ENCODE peak calls at places on chromosomes 12 and 14, in four cellular contexts. T is ovary, B is stomach, O is HepG2. P is an unnamed sample.

GRCh38 chr12:45268672-45269406 is 52.9 kb downstream of the ANO6 start:
- DNase-seq in B (peak), T (peak), O (peak), P (peak)

GRCh38 chr12:122203968-122204828 is 689 bp downstream of the B3GNT4 start:
- DNase-seq in T (no peak), B (no peak), O (no peak), P (no peak)

GRCh38 chr14:68599896-68600620 is 192.8 kb downstream of the ZFP36L1 start:
- DNase-seq in O (no peak), B (no peak), T (no peak), P (no peak)

GRCh38 chr12:89016970-89017778 is 335.1 kb downstream of the DUSP6 start:
- DNase-seq in T (no peak), O (peak), B (no peak), P (peak)

GRCh38 chr12:111544032-111544431 is 55.1 kb downstream of the ATXN2 start:
- DNase-seq in B (no peak), O (no peak), T (no peak), P (no peak)

GRCh38 chr12:125949471-125949870 is 884.2 kb downstream of the AACS start:
- DNase-seq in O (no peak), T (no peak), B (no peak), P (no peak)

GRCh38 chr12:52052471-52053186 is 1.4 kb downstream of the NR4A1 start:
- DNase-seq in B (peak), T (peak), O (no peak), P (peak)

GRCh38 chr14:93234798-93235197 is 27.7 kb downstream of the UBR7 start:
- DNase-seq in T (no peak), B (no peak), O (no peak), P (peak)

GRCh38 chr12:6507102-6507998 is 13.4 kb downstream of the NCAPD2 start:
- DNase-seq in T (no peak), B (no peak), O (no peak), P (no peak)

GRCh38 chr14:75995372-75996041 is 9.9 kb downstream of the IFT43 start:
- DNase-seq in O (no peak), T (peak), B (no peak), P (no peak)

GRCh38 chr12:108287227-108287626 is 51.9 kb downstream of the CMKLR1 start:
- DNase-seq in T (no peak), B (no peak), O (no peak), P (no peak)

GRCh38 chr12:581321-581720 is 81.9 kb downstream of the NINJ2 start:
- DNase-seq in T (no peak), B (no peak), O (no peak), P (no peak)

GRCh38 chr12:21774358-21775129 is at the start of gene KCNJ8:
- DNase-seq in T (peak), O (no peak), B (peak), P (peak)

GRCh38 chr14:95519699-95520098 is 3.2 kb upstream of the SYNE3 start:
- DNase-seq in B (peak), T (peak), O (no peak), P (no peak)

DNA sequence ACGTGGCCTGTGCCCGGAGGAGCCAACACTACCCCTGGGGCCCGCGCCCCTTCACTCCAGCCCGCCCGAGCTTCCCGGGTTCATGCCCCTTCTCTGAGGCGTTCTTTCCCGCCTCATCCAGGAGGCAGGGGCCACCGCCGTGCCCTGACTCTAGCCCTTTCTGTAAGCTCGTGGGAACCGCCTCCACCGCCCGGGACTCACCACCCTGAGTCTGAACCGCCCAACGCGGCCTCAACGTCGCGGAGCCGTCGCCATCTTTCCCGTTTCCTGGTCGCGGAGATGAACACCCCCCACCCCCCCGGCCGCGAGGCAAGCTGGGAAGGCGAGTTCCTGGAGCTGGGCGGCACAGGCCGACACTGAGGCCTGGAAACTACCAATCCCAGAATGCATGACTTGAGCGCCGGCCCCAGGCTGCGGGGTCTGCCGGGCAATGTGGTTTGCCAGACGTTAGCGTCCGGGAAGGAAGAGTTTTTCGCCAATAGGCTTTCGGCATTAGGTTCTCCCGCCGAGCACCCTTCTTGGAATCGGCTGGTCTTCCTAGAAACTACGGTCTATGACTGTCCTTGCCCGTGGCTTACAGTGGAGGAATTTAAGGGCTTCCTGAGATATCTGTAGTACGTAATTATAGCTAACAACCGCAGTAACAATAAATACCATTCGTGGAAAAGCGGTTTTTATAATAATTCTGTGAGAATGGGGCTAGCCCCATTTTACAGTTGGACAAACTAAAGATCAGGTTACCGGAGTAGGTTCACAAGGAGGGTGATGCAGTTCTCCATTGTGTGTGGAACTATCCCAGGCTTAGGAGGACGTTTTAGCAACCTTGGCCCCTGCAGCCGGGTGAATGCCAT is at the start of gene DDX23:
- DNase-seq in O (peak), B (peak), T (peak), P (peak)
- TF ChIP-seq EP300 in O (peak), B (peak), T (peak), P (no peak)

GRCh38 chr12:124715121-124715990 is 147.9 kb upstream of the NCOR2 start:
- DNase-seq in T (no peak), O (no peak), B (peak), P (peak)

GRCh38 chr12:124718458-124718857 is 145.2 kb downstream of the SCARB1 start:
- DNase-seq in T (no peak), O (no peak), B (no peak), P (no peak)

GRCh38 chr12:124713436-124714082 is 146.1 kb upstream of the NCOR2 start:
- DNase-seq in B (peak), T (no peak), O (no peak), P (no peak)

GRCh38 chr12:124718052-124718451 is 145.6 kb downstream of the SCARB1 start:
- DNase-seq in T (no peak), B (no peak), O (no peak), P (no peak)

GRCh38 chr12:124716208-124717141 is 147.2 kb downstream of the SCARB1 start:
- DNase-seq in O (no peak), B (peak), T (no peak), P (no peak)
- TF ChIP-seq EP300 in O (no peak), B (no peak), T (no peak), P (no peak)

GRCh38 chr12:24947541-24948451 is 1.1 kb downstream of the BCAT1 start:
- DNase-seq in B (no peak), O (no peak), T (no peak), P (no peak)

GRCh38 chr12:24948452-24948815 is 467 bp downstream of the BCAT1 start:
- DNase-seq in O (no peak), B (no peak), T (no peak), P (peak)

GRCh38 chr12:24952389-24952788 is 3.5 kb upstream of the BCAT1 start:
- DNase-seq in T (no peak), B (no peak), O (no peak), P (no peak)

GRCh38 chr12:24948816-24949722 is at the start of gene BCAT1:
- DNase-seq in O (peak), T (peak), B (peak), P (peak)

GRCh38 chr12:24950231-24950834 is 1.4 kb upstream of the BCAT1 start:
- DNase-seq in O (no peak), B (no peak), T (no peak), P (no peak)
- TF ChIP-seq EP300 in O (no peak), B (no peak), T (no peak), P (no peak)

GRCh38 chr14:90632451-90632850 is 183.8 kb downstream of the TTC7B start:
- DNase-seq in T (no peak), B (no peak), O (no peak), P (no peak)
- TF ChIP-seq EP300 in T (no peak), B (no peak), O (no peak), P (no peak)

DNA sequence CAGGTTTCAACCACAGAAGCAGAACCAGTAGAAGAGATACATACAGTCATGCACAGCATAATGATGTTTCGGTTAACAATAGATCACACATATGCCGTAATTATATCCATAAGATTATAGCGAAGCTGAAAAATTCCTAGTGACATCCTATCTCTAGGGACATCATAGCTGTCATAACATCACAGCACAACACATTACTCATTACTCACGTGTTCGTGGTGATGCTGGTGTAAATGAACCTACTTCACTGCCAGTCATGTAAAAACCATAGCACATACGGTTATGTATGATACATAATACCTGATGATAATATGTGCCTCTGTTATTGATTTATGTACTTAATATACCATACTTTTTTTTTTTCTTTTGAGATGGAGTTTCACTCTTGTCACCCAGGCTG is 44.7 kb downstream of the KLRG1 start:
- DNase-seq in O (no peak), T (no peak), B (no peak), P (no peak)
- TF ChIP-seq EP300 in O (no peak), T (no peak), B (no peak), P (no peak)

DNA sequence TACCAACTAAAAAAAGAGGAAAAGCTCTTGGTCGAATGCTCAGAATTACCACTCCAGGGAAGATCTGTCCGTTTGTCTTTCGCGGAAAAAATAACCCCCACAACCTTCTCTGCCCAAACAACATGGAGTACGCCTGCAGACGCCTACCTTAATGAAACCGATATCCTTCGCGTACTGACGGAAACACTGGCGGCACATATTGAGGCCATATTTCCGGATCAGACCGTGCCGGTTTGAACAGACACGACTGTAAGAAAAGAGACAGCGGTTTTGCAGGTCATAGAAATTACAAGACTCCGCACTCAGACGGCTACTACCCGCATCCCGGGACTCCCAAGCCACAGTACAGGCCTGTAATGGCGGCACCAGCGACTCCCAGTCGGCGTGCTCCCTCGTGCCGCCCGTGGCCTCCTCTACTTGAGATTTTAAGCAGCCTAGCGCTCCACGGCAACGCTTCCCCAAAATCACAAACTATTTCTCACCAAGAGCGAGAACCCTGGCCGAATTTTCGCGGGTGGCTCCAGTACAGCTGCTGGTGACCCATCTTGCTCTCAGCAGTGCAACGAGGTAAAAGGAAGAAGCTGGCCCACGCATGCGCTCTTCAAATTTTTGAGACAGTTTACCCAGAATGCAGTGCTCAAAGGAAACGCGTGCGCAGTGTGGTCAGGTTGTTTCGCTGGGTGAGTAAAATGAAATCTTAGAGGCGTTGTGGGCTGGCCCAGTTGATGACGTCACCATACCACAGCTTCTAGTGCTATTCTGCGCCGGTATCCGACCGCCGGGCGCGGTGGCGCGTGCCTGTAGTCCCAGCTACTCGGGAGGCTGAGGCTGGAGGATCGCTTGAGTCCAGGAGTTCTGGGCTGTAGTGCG is at the start of gene RPS29:
- DNase-seq in T (peak), O (peak), B (peak), P (peak)
- TF ChIP-seq EP300 in T (no peak), O (peak), B (no peak), P (no peak)

GRCh38 chr14:60594077-60594476 is 55.2 kb downstream of the SIX1 start:
- DNase-seq in B (no peak), T (no peak), O (no peak), P (no peak)
- TF ChIP-seq EP300 in B (no peak), T (no peak), O (no peak), P (no peak)

DNA sequence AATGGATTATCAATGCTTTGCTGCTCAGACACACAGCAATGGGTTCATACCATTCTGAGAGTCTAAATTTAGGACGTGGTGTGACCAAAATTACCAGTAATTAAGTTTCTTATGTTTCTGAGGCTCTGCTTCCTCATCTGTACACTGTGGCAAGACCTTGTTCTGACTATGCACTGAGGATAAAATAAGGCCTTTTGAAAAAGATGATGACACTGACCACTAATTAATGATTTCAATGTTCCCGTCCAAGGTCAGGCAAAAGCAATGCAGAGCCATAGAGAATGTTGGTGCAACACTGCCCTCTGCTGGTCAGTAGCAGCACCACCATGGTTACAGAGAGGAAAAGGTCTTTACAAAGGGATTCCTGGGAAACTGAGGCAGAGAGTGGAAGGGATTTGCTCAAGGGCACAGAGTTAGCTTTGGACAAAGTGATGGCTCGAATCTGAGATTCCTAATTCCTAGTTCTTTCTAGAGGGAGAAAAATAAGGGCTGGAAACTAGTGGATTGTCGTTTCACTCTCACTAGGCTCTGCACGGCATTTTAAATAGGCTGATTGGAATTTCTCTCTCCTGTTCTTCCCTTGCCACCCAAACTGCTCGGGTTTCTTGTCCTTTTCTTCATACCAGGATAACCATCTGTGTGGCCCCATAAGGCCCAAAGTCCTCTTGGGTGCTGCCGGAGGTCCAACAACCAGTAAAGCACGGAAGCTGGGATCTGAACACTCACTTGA is 22.3 kb upstream of the P2RX7 start:
- DNase-seq in T (peak), O (peak), B (peak), P (peak)
- TF ChIP-seq EP300 in T (no peak), O (no peak), B (no peak), P (no peak)

GRCh38 chr12:41510470-41510869 is 322.4 kb downstream of the PDZRN4 start:
- DNase-seq in O (no peak), T (no peak), B (no peak), P (no peak)
- TF ChIP-seq EP300 in O (no peak), T (no peak), B (no peak), P (no peak)

DNA sequence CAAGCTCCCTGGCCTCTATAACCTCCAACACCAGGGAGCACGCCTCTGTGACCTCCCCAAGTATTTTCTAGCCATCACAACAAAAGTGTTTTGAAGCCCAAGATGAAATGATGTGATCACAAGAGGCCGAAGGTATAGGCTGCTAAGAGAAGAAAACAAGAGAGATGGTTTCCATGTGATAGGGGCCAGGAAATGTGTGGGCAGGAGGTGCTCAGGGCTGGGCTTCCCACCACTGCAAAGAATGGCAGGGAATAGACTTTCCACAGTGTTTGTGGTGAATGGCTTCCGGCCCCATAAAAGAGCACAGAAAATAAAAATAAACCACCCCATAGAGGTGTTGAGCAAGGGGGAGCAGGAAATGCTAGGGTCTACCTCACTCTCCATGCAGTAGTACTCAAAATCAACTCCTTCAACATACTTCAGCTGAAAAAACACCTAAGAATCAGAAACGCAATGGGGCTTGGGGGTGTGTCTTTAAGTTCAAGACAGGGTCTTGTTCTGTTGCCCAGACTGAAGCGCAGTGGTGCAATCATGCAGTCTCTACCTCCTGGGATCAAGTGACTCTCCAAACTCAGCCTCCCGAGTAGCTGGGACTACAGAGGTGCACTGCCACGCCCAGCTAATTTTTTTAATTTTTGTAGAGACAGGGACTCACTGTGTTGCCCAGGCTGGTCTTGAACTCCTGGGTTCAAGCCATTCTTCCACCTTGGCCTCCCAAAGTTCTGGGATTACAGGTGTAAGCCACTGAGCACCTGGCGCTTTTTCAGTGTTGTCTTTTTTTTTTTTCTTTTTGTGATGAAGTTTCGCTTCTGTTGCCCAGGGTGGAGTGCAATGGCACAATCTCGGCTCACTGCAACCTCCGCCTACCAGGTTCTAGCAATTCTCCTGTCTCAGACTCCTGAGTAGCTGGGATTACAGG is 27.1 kb downstream of the DAD1 start:
- DNase-seq in B (no peak), T (no peak), O (peak), P (no peak)
- TF ChIP-seq EP300 in B (no peak), T (no peak), O (no peak), P (no peak)

P was measured in A549.